ENCODE peak calls at places on chromosomes 13 and 19, in nine cellular contexts. C is Panc1, R is esophagus muscularis mucosa, Q is IMR-90, I is AG09309, U is DMS153, E is cardiac fibroblast, K is HS-5, Z is NCI-H510A treated with DMSO at 0.1 percent for 48 hours. G is an unnamed sample.

GRCh38 chr13:85194482-85194881 is 604.7 kb downstream of the SLITRK6 start:
- DNase-seq in Q (no peak), U (no peak), R (no peak), I (no peak), K (no peak), E (no peak), Z (peak; percentile 84), C (no peak), G (no peak)

GRCh38 chr13:74444161-74444571 is 310.0 kb upstream of the KLF12 start:
- DNase-seq in K (no peak), Z (no peak), I (no peak), U (no peak), E (no peak), Q (no peak), C (no peak), R (no peak), G (no peak)

GRCh38 chr13:27919299-27919933 is 384 bp upstream of the PDX1 start:
- DNase-seq in R (no peak), E (no peak), Q (no peak), C (no peak), I (no peak), K (no peak), Z (no peak), U (no peak), G (no peak)

GRCh38 chr13:36907801-36908200 is 12.2 kb downstream of the SMAD9 start:
- DNase-seq in E (no peak), Q (no peak), R (no peak), C (no peak), I (no peak), U (no peak), K (no peak), Z (no peak), G (no peak)

GRCh38 chr13:27975579-27976361 is 6.7 kb upstream of the CDX2 start:
- DNase-seq in Z (no peak), R (no peak), E (no peak), I (no peak), U (no peak), Q (no peak), C (no peak), K (no peak), G (no peak)

GRCh38 chr13:76035711-76036110 is 399.6 kb downstream of the LMO7 start:
- DNase-seq in U (no peak), E (peak; percentile 24), Z (no peak), Q (peak; percentile 74), R (no peak), C (no peak), I (no peak), K (no peak), G (no peak)

GRCh38 chr13:106277483-106278154 is 257.8 kb downstream of the EFNB2 start:
- DNase-seq in K (no peak), Z (no peak), C (no peak), E (no peak), R (no peak), U (no peak), Q (no peak), I (no peak), G (no peak)

GRCh38 chr19:903266-903797 is 9.7 kb downstream of the R3HDM4 start:
- DNase-seq in E (no peak), Z (no peak), R (no peak), I (no peak), C (no peak), K (no peak), U (no peak), Q (peak; percentile 19), G (no peak)

GRCh38 chr13:69683921-69684663 is 423.5 kb upstream of the ATXN8OS start:
- DNase-seq in R (no peak), U (no peak), C (no peak), Q (no peak), I (no peak), K (no peak), E (no peak), Z (peak; percentile 70), G (no peak)

GRCh38 chr13:100214886-100215285 is 126.0 kb downstream of the PCCA start:
- DNase-seq in I (no peak), E (peak; percentile 72), U (no peak), C (no peak), Z (no peak), Q (peak; percentile 93), R (no peak), K (peak; percentile 62), G (no peak)

G was measured in epithelial cell of proximal tubule.